ENCODE peak calls at places on chromosomes 13 and 19, in seven cellular contexts. O, T, D, B, U, W and M are unnamed samples. For H3K36me3, the result is how much of the 10 kb centered on the place peaks cover.

GRCh38 chr19:19477705-19478383 is 37.5 kb downstream of the TSSK6 start:
- DNase-seq in O (peak), W (no peak), T (no peak), U (no peak), D (peak), B (no peak), M (no peak)

GRCh38 chr19:46303702-46304397 is 7.0 kb downstream of the HIF3A start:
- DNase-seq in T (no peak), W (no peak), O (peak), D (peak), U (no peak), B (peak), M (peak)

GRCh38 chr13:110625771-110626321 is 10.5 kb downstream of the NAXD start:
- DNase-seq in W (no peak), B (no peak), D (peak), U (no peak), T (no peak), O (peak), M (peak)

GRCh38 chr13:111429064-111429558 is 108.7 kb downstream of the TEX29 start:
- DNase-seq in U (peak), D (no peak), B (no peak), T (peak), O (peak), W (no peak), M (peak)

GRCh38 chr13:24273926-24274325 is 35.5 kb upstream of the C1QTNF9 start:
- DNase-seq in W (no peak), O (no peak), D (no peak), U (no peak), T (no peak), B (no peak), M (no peak)

GRCh38 chr13:106566682-106567420 is 1.1 kb downstream of the ARGLU1 start:
- DNase-seq in W (peak), B (peak), D (peak), T (peak), O (peak), U (peak), M (peak)

GRCh38 chr19:46471778-46472543 is 598 bp upstream of the PNMA8A start:
- DNase-seq in D (no peak), W (no peak), U (no peak), T (no peak), B (no peak), O (no peak), M (no peak)

GRCh38 chr13:53545340-53545941 is 516.8 kb downstream of the OLFM4 start:
- DNase-seq in O (no peak), U (no peak), D (no peak), T (no peak), W (no peak), B (no peak), M (no peak)

GRCh38 chr19:33438016-33438671 is 64.6 kb downstream of the CEBPG start:
- DNase-seq in T (peak), B (no peak), U (no peak), D (no peak), O (no peak), W (no peak), M (no peak)

GRCh38 chr13:41546372-41547252 is 89.3 kb downstream of the RGCC start:
- DNase-seq in W (no peak), D (no peak), B (no peak), O (no peak), U (no peak), T (peak), M (no peak)

GRCh38 chr19:9075064-9075964 is 11.5 kb upstream of the OR1M1 start:
- DNase-seq in W (no peak), T (peak), U (peak), B (peak), D (peak), O (peak), M (peak)

GRCh38 chr19:3136684-3137055 is 837 bp downstream of the GNA15 start:
- DNase-seq in O (no peak), U (no peak), T (no peak), B (no peak), D (no peak), W (no peak), M (no peak)

GRCh38 chr19:35120492-35120891 is 4.9 kb downstream of the FXYD3 start:
- DNase-seq in O (no peak), U (no peak), W (no peak), D (no peak), T (peak), B (no peak), M (peak)

GRCh38 chr19:7265963-7266362 is 28.3 kb downstream of the INSR start:
- DNase-seq in W (no peak), T (no peak), U (peak), B (no peak), D (peak), O (peak), M (peak)

GRCh38 chr19:15253513-15253912 is 21.3 kb upstream of the EPHX3 start:
- DNase-seq in D (no peak), T (no peak), U (no peak), O (no peak), B (peak), W (no peak), M (no peak)

GRCh38 chr13:49690133-49690989 is 925 bp downstream of the EBPL start:
- DNase-seq in B (no peak), U (peak), W (no peak), D (peak), T (peak), O (peak), M (peak)

GRCh38 chr13:24851546-24851945 is 87.6 kb downstream of the RNF17 start:
- DNase-seq in W (no peak), O (no peak), U (no peak), D (no peak), B (no peak), T (peak), M (no peak)

GRCh38 chr19:10823690-10824089 is 12.3 kb downstream of the TMED1 start:
- DNase-seq in W (no peak), U (no peak), T (no peak), O (no peak), B (no peak), D (no peak), M (no peak)

GRCh38 chr13:32305646-32306045 is 9.5 kb downstream of the ZAR1L start:
- DNase-seq in T (no peak), D (no peak), B (no peak), O (no peak), U (no peak), W (no peak), M (no peak)

GRCh38 chr19:40286235-40286530 is 1.0 kb upstream of the AKT2 start:
- DNase-seq in O (no peak), D (no peak), B (no peak), W (no peak), T (no peak), U (no peak), M (no peak)

GRCh38 chr13:94382520-94382919 is 97.0 kb downstream of the DCT start:
- DNase-seq in B (no peak), D (no peak), T (no peak), O (no peak), U (no peak), W (no peak), M (no peak)

GRCh38 chr19:31937983-31938382 is 407.4 kb upstream of the ZNF507 start:
- DNase-seq in T (no peak), U (no peak), W (no peak), D (no peak), O (no peak), B (no peak), M (no peak)

GRCh38 chr13:102799544-102800144 is 725 bp downstream of the BIVM start:
- DNase-seq in D (peak), T (peak), W (no peak), B (no peak), U (no peak), O (peak), M (peak)

DNA sequence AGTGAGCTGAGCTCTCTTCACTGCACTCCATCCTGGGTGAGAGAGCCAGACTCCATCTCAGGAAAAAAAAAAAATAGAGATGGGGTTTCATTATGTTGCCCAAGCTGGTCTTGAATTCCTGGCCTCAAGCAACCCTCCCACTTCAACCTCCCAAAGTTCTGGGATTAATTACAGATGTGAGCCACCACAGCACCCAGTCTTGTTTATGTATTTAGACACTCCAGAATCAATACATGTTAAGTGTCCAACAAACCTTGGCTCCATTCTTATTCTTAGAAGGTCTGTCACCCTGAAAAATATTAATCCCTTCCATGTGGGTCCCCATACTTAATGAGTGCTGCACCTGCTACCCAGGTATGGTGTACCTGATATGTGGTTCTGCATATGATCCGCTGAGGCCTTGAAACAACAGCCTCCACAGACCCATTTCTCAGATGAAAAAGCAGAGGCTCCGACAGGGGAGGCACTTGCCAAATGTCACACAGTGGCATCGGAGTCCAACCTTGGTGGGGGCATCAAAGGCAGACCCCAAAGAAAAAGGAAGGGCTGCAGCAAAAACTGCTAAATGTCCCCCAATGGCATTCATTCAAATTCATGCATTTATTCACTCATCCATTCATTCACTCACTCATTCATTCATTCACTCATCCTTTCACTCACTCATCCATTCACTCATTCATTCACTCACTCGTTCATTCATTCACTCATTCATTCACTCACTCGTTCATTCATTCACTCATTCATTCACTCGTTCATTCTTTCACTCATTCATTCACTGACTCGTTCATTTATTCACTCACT is 16.7 kb downstream of the TICAM1 start:
- DNase-seq in B (no peak), W (no peak), U (no peak), D (no peak), T (peak), O (no peak), M (no peak)
- TF ChIP-seq POLR2A in B (no peak), W (no peak), U (no peak), D (no peak), T (no peak), O (no peak), M (no peak)

GRCh38 chr19:57438925-57439324 is 3.8 kb downstream of the ZNF749 start:
- DNase-seq in D (no peak), W (no peak), T (no peak), O (no peak), U (no peak), B (no peak), M (no peak)

GRCh38 chr19:57436392-57436791 is 1.3 kb downstream of the ZNF749 start:
- DNase-seq in B (no peak), U (no peak), O (no peak), W (no peak), T (no peak), D (no peak), M (no peak)

GRCh38 chr19:57443121-57443696 is 8.1 kb downstream of the ZNF749 start:
- DNase-seq in B (no peak), T (no peak), U (no peak), D (no peak), O (no peak), W (peak), M (no peak)

GRCh38 chr19:57437931-57438330 is 2.8 kb downstream of the ZNF749 start:
- DNase-seq in T (peak), B (no peak), D (no peak), O (no peak), U (no peak), W (no peak), M (no peak)

DNA sequence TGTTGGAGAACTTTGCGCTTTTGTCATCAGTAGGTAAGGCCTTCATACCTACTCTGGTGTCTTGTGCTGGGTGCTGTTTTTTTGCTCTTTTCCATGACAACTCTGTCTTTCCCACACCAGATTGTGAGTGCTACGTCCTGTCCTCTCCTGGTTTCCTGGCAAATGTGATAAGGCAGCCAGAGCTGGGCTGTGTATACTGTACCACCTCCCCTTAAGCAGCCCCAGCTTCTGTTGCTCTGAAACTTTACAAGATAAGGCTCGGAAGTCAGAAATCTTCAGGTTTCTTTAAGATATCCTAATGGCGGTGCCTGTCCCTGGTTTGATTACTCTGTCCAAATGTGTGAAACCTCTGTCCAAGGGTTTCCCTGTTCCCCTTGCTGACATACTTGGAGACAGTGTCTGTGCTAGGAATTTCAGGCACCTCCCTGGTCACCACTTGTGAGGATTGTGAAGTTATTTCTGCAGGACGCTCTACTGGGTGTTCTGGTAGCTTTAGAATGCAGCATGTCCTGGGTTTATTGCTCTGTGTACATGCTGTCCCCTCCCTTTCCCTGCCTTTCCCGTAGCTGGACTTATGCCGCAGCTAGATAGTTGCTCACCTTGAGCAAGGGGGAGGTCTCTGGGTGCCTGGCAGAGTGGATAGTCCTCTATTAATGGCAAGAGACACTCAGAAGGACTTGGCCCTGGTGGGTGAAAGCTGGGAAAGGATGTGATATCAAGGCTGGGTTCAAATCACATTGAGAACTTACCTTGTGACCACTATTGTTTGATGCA is 7.0 kb downstream of the ZNF749 start:
- DNase-seq in B (no peak), W (no peak), D (no peak), O (no peak), U (no peak), T (no peak), M (no peak)
- H3K36me3 ChIP-seq in B (under half), W (under half), D (half or more), O (under half), U (under half), T (under half), M (under half)

GRCh38 chr19:38719761-38720558 is 24.3 kb downstream of the CAPN12 start:
- DNase-seq in T (no peak), W (no peak), B (no peak), O (no peak), D (no peak), U (no peak), M (no peak)

GRCh38 chr19:38717855-38718254 is 26.4 kb downstream of the CAPN12 start:
- DNase-seq in U (no peak), T (no peak), O (no peak), B (no peak), D (no peak), W (no peak), M (no peak)

GRCh38 chr19:38717051-38717450 is 27.2 kb downstream of the CAPN12 start:
- DNase-seq in T (no peak), U (no peak), B (no peak), W (no peak), O (no peak), D (no peak), M (no peak)

GRCh38 chr19:38720559-38721236 is 23.6 kb downstream of the CAPN12 start:
- DNase-seq in D (no peak), T (no peak), W (no peak), O (no peak), B (no peak), U (no peak), M (no peak)

GRCh38 chr19:38718747-38719543 is 25.3 kb downstream of the CAPN12 start:
- DNase-seq in U (no peak), T (no peak), B (peak), D (peak), W (no peak), O (no peak), M (peak)
- TF ChIP-seq POLR2A in U (no peak), T (no peak), B (no peak), D (no peak), W (no peak), O (no peak), M (peak)

GRCh38 chr13:76300688-76301087 is 585.5 kb downstream of the KCTD12 start:
- DNase-seq in T (no peak), U (no peak), O (no peak), B (no peak), W (no peak), D (no peak), M (no peak)
- H3K36me3 ChIP-seq in T (under half), U (under half), O (under half), B (under half), W (under half), D (under half), M (under half)

GRCh38 chr19:49877879-49878743 is 609 bp downstream of the TBC1D17 start:
- DNase-seq in D (peak), O (peak), T (peak), U (peak), W (peak), B (peak), M (peak)

GRCh38 chr19:49875177-49875576 is 2.0 kb downstream of the AKT1S1 start:
- DNase-seq in T (no peak), B (no peak), W (no peak), O (no peak), U (no peak), D (no peak), M (no peak)

GRCh38 chr19:49877020-49877878 is at the start of the genes AKT1S1 and TBC1D17:
- DNase-seq in U (peak), W (peak), D (peak), B (peak), O (peak), T (peak), M (peak)

GRCh38 chr19:49875801-49876421 is 1.2 kb downstream of the AKT1S1 start:
- DNase-seq in D (no peak), W (peak), B (peak), U (peak), O (peak), T (peak), M (peak)

GRCh38 chr19:49876422-49877019 is 634 bp downstream of the AKT1S1 start:
- DNase-seq in T (peak), U (peak), O (peak), D (peak), B (peak), W (peak), M (peak)
- TF ChIP-seq POLR2A in T (no peak), U (peak), O (peak), D (no peak), B (peak), W (peak), M (peak)

GRCh38 chr19:14158276-14159023 is 22.1 kb upstream of the ASF1B start:
- DNase-seq in W (no peak), T (no peak), O (no peak), B (no peak), U (no peak), D (no peak), M (no peak)
- H3K36me3 ChIP-seq in W (half or more), T (under half), O (under half), B (under half), U (under half), D (half or more), M (under half)

GRCh38 chr19:16896098-16896912 is 7.5 kb downstream of the F2RL3 start:
- DNase-seq in B (no peak), W (no peak), D (no peak), T (no peak), O (peak), U (peak), M (no peak)
- TF ChIP-seq POLR2A in B (peak), W (no peak), D (no peak), T (no peak), O (peak), U (no peak), M (no peak)